ENCODE peak calls at places on chromosomes 6 and 20, in four cellular contexts. L, X, I and C are unnamed samples.

GRCh38 chr20:34437330-34437986 is 74.4 kb downstream of the ITCH start:
- DNase-seq in L (no peak), X (no peak), I (no peak), C (no peak)

GRCh38 chr6:144757299-144757698 is 472.2 kb downstream of the UTRN start:
- DNase-seq in L (no peak), X (no peak), I (no peak), C (no peak)

GRCh38 chr20:47258745-47259695 is 97.5 kb downstream of the ZMYND8 start:
- DNase-seq in L (peak; percentile 98), X (no peak), I (no peak), C (no peak)

GRCh38 chr6:444653-445275 is 53.2 kb downstream of the IRF4 start:
- DNase-seq in L (no peak), X (no peak), I (no peak), C (no peak)

GRCh38 chr6:119442776-119443184 is 93.2 kb upstream of the MAN1A1 start:
- DNase-seq in L (no peak), X (no peak), I (peak; percentile 4), C (no peak)

GRCh38 chr20:63025534-63026331 is 19.0 kb upstream of the BHLHE23 start:
- DNase-seq in L (no peak), X (no peak), I (no peak), C (peak; percentile 41)

GRCh38 chr20:23317081-23317480 is 33.5 kb upstream of the NXT1 start:
- DNase-seq in L (no peak), X (no peak), I (no peak), C (no peak)

GRCh38 chr6:97594834-97595233 is 311.8 kb upstream of the MMS22L start:
- DNase-seq in L (no peak), X (no peak), I (no peak), C (no peak)

GRCh38 chr6:125014157-125014957 is 52.1 kb downstream of the RNF217 start:
- DNase-seq in L (no peak), X (no peak), I (no peak), C (no peak)

GRCh38 chr20:47311211-47311610 is 45.3 kb downstream of the ZMYND8 start:
- DNase-seq in L (no peak), X (no peak), I (no peak), C (no peak)

GRCh38 chr6:170545405-170545804 is 7.7 kb downstream of the PSMB1 start:
- DNase-seq in L (no peak), X (no peak), I (no peak), C (no peak)

GRCh38 chr20:7272512-7272911 is 505.0 kb downstream of the BMP2 start:
- DNase-seq in L (no peak), X (no peak), I (no peak), C (peak; percentile 57)

GRCh38 chr6:96899019-96899418 is 1.3 kb upstream of the NDUFAF4 start:
- DNase-seq in L (no peak), X (peak; percentile 6), I (peak; percentile 19), C (peak; percentile 68)

GRCh38 chr20:51894201-51894600 is 91.9 kb upstream of the SALL4 start:
- DNase-seq in L (no peak), X (no peak), I (no peak), C (no peak)

GRCh38 chr6:67634199-67634598 is 1000.9 kb upstream of the ADGRB3 start:
- DNase-seq in L (no peak), X (no peak), I (no peak), C (no peak)

GRCh38 chr6:51855310-51856082 is 231.9 kb downstream of the PKHD1 start:
- DNase-seq in L (peak; percentile 11), X (peak; percentile 8), I (peak; percentile 79), C (peak; percentile 95)

GRCh38 chr20:38172344-38172743 is 7.3 kb upstream of the TGM2 start:
- DNase-seq in L (no peak), X (peak; percentile 38), I (peak; percentile 48), C (no peak)

GRCh38 chr6:81696505-81696904 is 56.0 kb downstream of the TENT5A start:
- DNase-seq in L (no peak), X (no peak), I (peak; percentile 25), C (peak; percentile 8)

DNA sequence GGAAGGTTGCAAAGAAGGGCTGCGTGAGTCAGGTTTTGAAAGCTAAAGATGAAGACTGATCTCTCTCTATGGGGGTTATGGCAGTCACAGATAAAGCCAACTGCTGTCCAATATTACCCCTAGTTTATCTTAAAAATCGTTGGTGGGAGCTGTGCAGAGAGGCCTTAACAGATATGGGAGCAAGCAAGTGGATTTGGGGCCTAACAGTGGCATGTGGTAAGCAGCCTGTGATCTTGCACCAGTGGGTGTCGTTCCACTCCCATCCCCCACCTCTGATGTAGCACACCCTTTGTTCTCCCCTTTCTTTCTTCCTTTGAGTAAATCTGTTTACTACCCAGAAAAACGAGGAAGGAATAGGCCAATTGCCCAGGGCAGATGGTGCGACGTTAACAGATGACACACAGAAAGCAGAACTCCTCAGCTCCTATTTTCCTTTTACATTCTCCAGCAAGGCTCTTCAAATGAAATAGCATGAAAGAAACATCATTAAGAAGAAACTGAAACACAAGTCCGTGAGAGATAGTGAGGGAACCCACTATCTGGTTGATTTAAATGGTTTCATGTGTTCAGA is 274.1 kb upstream of the CITED2 start:
- DNase-seq in L (no peak), X (no peak), I (no peak), C (no peak)
- H3K4me2 ChIP-seq in L (no peak overlapping the region), X (no peak overlapping the region), I (no peak overlapping the region), C (no peak overlapping the region)

DNA sequence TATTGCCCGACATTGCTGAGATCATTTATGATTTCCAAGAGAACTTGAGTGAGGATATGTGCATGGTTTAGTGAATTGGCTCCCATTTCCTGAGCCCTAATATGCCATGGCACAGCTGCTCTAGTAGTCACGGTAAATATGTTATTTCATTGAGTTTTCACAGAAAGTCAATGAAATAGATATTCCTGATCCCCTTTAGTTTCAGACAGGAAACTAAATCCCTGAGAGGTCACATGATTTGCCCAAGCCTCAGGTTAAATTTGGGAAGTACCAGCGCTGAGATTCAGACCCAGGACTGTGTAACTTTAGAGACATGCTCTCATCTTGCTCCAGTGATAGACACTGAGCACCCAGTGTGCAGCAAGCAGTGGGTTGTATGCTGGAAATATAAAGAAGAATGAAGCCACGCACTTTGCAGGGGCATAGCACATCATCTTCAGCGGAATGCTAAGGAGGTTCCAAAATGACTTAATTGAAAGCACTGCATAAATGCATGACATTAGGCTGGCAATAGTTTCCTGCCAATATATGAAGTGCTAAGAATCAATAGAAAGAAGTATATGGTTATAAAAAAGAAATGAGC is 70.6 kb downstream of the FARS2 start:
- DNase-seq in L (no peak), X (no peak), I (no peak), C (no peak)
- TF ChIP-seq JUNB in L (no peak), X (no peak), I (no peak), C (no peak)

GRCh38 chr6:37663016-37663810 is 34.5 kb downstream of the MDGA1 start:
- DNase-seq in L (no peak), X (no peak), I (no peak), C (no peak)
- H3K4me2 ChIP-seq in L (no peak overlapping the region), X (no peak overlapping the region), I (no peak overlapping the region), C (no peak overlapping the region)

DNA sequence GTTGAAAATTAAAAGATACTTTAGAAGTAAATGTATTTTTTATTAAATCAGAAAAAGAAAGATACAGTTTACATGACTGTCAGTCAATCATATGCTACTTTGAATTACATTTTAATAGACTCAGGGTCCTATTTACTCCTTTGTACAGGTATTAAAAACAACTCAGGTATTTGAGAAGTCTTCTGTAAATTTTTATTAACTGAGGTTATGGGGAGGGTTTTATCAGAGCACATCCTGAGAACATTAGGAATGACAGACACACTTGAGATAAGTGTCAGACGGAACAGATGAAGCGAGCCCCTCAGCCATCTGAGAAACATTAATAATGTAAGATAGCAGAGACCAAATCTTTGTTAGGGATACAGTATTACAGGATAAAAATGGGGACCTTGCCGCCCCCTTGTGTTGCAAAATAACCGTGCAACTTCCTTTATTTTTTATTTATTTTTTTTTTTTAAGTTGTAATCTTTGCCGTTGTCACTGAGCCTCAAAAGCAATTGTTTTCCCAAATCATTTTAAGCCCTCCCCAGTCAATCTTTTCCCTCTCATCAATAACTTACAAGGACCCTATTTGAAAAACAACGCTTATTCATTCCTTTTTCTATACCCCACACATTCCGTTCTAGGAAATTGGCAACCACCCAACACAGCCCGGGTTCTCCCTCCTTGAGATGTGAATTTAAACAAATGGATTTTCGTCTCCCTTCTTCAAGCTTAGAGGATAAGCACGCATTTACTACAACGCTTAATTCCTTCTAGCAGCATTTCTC is 126.7 kb downstream of the BCAS1 start:
- DNase-seq in L (no peak), X (peak; percentile 55), I (peak; percentile 34), C (peak; percentile 50)
- TF ChIP-seq JUNB in L (no peak), X (no peak), I (no peak), C (no peak)

GRCh38 chr20:48644286-48644828 is 183.4 kb downstream of the PREX1 start:
- DNase-seq in L (no peak), X (no peak), I (no peak), C (no peak)
- H3K4me2 ChIP-seq in L (no peak overlapping the region), X (no peak overlapping the region), I (no peak overlapping the region), C (no peak overlapping the region)

DNA sequence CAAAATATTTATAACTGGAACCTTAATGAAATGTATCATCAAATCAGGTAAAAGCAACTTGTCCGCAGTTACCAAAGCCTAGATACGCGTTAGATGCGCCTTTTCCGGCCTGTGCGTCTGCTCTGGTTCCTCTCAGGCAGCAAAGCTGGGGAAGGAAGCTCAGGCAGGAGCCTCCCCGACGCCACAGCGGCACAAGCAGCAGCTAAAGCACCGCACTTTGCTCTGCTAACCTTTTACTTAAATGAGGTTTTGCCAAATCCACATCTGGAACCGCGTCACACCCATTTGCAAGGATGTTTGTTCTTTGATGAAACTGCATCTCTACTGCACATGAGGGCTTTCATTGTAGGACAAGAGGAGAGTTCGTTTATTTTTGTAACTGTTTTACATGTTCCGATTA is 36.8 kb downstream of the THBS2 start:
- DNase-seq in L (no peak), X (no peak), I (no peak), C (no peak)
- TF ChIP-seq JUNB in L (no peak), X (no peak), I (no peak), C (no peak)

GRCh38 chr6:168319279-168320051 is at the start of gene DACT2:
- DNase-seq in L (no peak), X (peak; percentile 18), I (no peak), C (peak; percentile 67)
- H3K4me2 ChIP-seq in L (no peak within 1 kb of the TSS), X (peak within 1 kb of the TSS; percentile 94), I (peak within 1 kb of the TSS; percentile 62), C (peak within 1 kb of the TSS; percentile 84)

DNA sequence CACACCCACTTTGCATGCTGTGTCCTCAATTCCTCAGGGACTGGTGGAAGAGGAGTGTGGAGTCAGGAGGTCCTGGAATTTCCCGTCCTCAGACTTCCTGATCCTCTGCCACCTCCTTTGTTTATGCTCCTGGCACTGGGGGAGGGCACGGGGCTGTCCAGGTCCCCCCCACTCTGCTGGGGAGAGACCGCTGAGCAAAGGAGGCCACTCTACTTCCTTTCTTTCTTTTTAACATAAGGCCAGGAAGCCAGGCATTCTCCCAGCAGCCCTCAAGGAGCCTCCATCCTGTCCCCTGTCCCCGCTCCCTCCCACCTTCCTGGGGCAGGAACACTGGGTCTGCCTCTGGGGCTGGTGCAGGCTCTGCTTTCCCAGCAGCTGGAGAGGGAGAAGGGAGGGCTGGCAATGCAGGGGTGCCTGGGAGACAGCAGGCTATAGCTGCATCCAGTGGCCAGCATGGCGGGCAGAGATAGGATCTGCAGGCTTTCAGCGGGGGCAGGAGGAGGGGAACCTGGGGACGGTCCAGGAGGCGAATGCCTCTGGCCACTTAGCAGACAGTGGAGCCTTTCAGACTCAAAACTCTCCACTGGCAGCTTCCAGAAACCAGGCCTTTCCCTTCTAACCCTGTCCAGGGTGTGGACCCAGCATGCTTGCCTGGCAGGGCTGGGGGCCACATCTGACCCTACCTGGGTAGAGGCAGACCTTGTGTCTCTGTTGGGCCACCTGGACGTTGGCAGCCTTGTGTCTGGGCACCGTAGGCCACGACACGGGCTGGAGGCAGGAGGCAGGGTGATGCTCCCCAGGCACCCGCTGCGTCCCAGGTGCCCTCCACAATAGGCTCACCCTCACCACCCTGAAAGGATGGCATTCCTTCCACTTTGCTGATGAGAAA is 67.9 kb downstream of the NOL4L start:
- DNase-seq in L (no peak), X (no peak), I (no peak), C (peak; percentile 58)
- TF ChIP-seq JUNB in L (no peak), X (no peak), I (no peak), C (no peak)